ENCODE peak calls at places on chromosomes 2 and 18, in six cellular contexts. E is adrenal gland, U is sigmoid colon, S is PC-9, R is Peyer's patch, X is right lobe of liver. Y is an unnamed sample.

GRCh38 chr2:38394903-38395341 is 17.8 kb upstream of the ATL2 start:
- DNase-seq in E (no peak), U (no peak), S (peak; percentile 96), R (no peak), X (no peak), Y (peak; percentile 78)

GRCh38 chr18:55096261-55097026 is 137.2 kb upstream of the CCDC68 start:
- DNase-seq in E (peak; percentile 65), U (no peak), S (peak; percentile 37), R (peak; percentile 47), X (no peak), Y (peak; percentile 54)

GRCh38 chr2:53630001-53630606 is 137.5 kb upstream of the CHAC2 start:
- DNase-seq in E (no peak), U (no peak), S (no peak), R (no peak), X (no peak), Y (no peak)

GRCh38 chr18:55018602-55019001 is 59.3 kb upstream of the CCDC68 start:
- DNase-seq in E (no peak), U (no peak), S (peak; percentile 70), R (no peak), X (no peak), Y (peak; percentile 39)

GRCh38 chr2:176085120-176085788 is 1.5 kb upstream of the EVX2 start:
- DNase-seq in E (no peak), U (no peak), S (no peak), R (no peak), X (no peak), Y (no peak)

GRCh38 chr2:11872247-11872947 is 126.0 kb downstream of the LPIN1 start:
- DNase-seq in E (no peak), U (no peak), S (no peak), R (no peak), X (no peak), Y (no peak)

GRCh38 chr2:182406221-182406620 is 20.6 kb downstream of the PDE1A start:
- DNase-seq in E (no peak), U (no peak), S (no peak), R (no peak), X (no peak), Y (no peak)

GRCh38 chr2:63769915-63770314 is 71.8 kb upstream of the UGP2 start:
- DNase-seq in E (no peak), U (no peak), S (no peak), R (no peak), X (no peak), Y (no peak)

GRCh38 chr2:168935810-168936581 is 34.9 kb downstream of the G6PC2 start:
- DNase-seq in E (no peak), U (no peak), S (no peak), R (no peak), X (no peak), Y (no peak)

GRCh38 chr18:7577706-7578105 is 10.6 kb downstream of the PTPRM start:
- DNase-seq in E (no peak), U (no peak), S (no peak), R (no peak), X (no peak), Y (no peak)

GRCh38 chr2:23713352-23713751 is 213.6 kb downstream of the ATAD2B start:
- DNase-seq in E (no peak), U (no peak), S (no peak), R (no peak), X (no peak), Y (no peak)

GRCh38 chr18:24201699-24202687 is 63.1 kb downstream of the CABYR start:
- DNase-seq in E (no peak), U (no peak), S (no peak), R (no peak), X (no peak), Y (no peak)

GRCh38 chr18:77071711-77072292 is 60.8 kb downstream of the MBP start:
- DNase-seq in E (no peak), U (no peak), S (peak; percentile 61), R (no peak), X (no peak), Y (peak; percentile 60)

GRCh38 chr2:27807476-27807875 is 36.0 kb downstream of the MRPL33 start:
- DNase-seq in E (no peak), U (no peak), S (no peak), R (no peak), X (peak; percentile 27), Y (no peak)

GRCh38 chr2:191049728-191050639 is 36.0 kb upstream of the STAT1 start:
- DNase-seq in E (no peak), U (peak; percentile 76), S (no peak), R (no peak), X (no peak), Y (peak; percentile 78)

GRCh38 chr18:57135705-57136104 is 11.2 kb upstream of the BOD1L2 start:
- DNase-seq in E (no peak), U (no peak), S (no peak), R (no peak), X (no peak), Y (no peak)

GRCh38 chr2:66957198-66957597 is 439.9 kb upstream of the ETAA1 start:
- DNase-seq in E (no peak), U (no peak), S (no peak), R (no peak), X (no peak), Y (no peak)

GRCh38 chr18:3873698-3874495 is 423.9 kb downstream of the TGIF1 start:
- DNase-seq in E (no peak), U (no peak), S (no peak), R (no peak), X (no peak), Y (no peak)

GRCh38 chr2:225091336-225091735 is 49.1 kb upstream of the DOCK10 start:
- DNase-seq in E (no peak), U (no peak), S (peak; percentile 68), R (no peak), X (no peak), Y (peak; percentile 83)

GRCh38 chr2:236352761-236353593 is 88.8 kb upstream of the ASB18 start:
- DNase-seq in E (no peak), U (no peak), S (no peak), R (no peak), X (no peak), Y (no peak)

GRCh38 chr2:222315443-222316121 is 16.8 kb upstream of the PAX3 start:
- DNase-seq in E (no peak), U (no peak), S (no peak), R (no peak), X (no peak), Y (no peak)

GRCh38 chr2:101205521-101205998 is 47.1 kb upstream of the CNOT11 start:
- DNase-seq in E (peak; percentile 76), U (peak; percentile 81), S (peak; percentile 75), R (peak; percentile 44), X (peak; percentile 40), Y (no peak)

GRCh38 chr2:100692381-100692780 is 127.6 kb upstream of the NPAS2 start:
- DNase-seq in E (no peak), U (no peak), S (no peak), R (no peak), X (no peak), Y (no peak)

GRCh38 chr2:205477016-205477705 is 205.1 kb upstream of the NRP2 start:
- DNase-seq in E (no peak), U (no peak), S (no peak), R (no peak), X (no peak), Y (peak; percentile 29)

GRCh38 chr2:207683879-207684627 is 27.4 kb upstream of the CCNYL1 start:
- DNase-seq in E (peak; percentile 9), U (no peak), S (peak; percentile 96), R (no peak), X (no peak), Y (peak; percentile 92)

DNA sequence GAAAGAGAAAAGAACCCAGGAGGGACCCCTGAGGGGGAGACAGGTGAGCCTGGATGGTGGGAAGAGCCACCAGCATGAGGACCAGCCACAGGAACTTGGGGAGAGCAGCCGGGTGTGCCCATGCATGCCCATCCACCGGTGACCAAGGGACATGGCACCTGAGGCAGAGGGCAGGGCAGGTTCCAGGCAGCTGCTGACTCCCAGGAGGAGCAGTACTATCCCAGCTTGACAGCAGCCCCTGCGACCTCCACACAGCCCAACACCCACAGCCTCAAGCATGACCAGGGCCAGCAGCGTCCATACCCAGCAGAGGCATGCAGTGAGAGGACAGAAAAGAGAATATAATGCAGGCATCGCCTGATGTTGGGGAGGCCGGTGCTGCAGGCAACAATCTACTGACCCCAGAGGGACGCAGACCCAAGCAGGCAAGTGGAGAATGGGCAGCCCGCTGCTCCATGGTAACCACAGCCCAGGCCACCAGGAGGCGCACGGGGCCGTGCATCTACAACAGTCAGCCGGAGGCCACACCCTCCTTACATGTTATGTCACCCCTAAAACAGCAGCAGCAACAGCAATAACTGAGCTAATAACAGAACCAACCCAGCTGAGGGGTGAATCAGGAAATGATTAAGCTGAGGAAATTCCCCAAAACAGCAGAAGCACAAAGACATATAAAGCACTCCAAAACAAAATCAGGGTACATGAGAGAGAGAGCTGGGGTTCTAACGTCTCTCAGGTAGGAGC is 44.1 kb downstream of the ANKMY1 start:
- DNase-seq in E (peak; percentile 83), U (peak; percentile 85), S (peak; percentile 71), R (peak; percentile 88), X (peak; percentile 77), Y (peak; percentile 31)
- TF ChIP-seq CTCF in E (peak; percentile 92), U (peak; percentile 76), S (peak; percentile 93), R (peak; percentile 89), X (peak; percentile 74), Y (peak; percentile 97)

DNA sequence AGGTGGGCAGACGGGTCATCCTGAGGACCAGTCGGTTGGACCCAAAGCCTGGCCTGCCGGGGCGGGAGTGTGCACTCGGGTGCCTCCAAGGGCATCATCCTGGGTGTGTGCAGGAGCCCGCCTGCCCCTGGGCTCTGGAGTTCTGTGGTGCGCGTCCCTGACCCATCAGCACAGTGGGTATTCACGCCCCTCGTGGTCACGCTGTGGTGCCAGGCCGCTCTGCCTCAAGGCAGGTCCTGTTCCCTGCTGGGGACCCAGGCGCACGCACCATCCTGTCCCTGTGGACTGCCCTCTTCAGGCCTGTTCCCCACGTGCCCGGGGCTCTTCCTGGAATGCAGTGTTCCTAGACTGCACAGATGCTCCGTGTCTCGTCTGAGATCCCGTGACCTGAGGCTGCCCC is 14.3 kb upstream of the D2HGDH start:
- DNase-seq in E (no peak), U (no peak), S (no peak), R (no peak), X (no peak), Y (no peak)
- H3K36me3 ChIP-seq in E (peaks cover 37% of the 10 kb centered on the region), U (peaks cover 10% of the 10 kb centered on the region), S (peaks cover 8% of the 10 kb centered on the region), R (no peaks in the 10 kb centered on the region), X (peaks cover 10% of the 10 kb centered on the region), Y (peaks cover 31% of the 10 kb centered on the region)

GRCh38 chr2:13413989-13414388 is 697.3 kb downstream of the TRIB2 start:
- DNase-seq in E (no peak), U (no peak), S (no peak), R (no peak), X (no peak), Y (no peak)
- TF ChIP-seq CTCF in E (no peak), U (no peak), S (peak; percentile 23), R (no peak), X (no peak), Y (no peak)

DNA sequence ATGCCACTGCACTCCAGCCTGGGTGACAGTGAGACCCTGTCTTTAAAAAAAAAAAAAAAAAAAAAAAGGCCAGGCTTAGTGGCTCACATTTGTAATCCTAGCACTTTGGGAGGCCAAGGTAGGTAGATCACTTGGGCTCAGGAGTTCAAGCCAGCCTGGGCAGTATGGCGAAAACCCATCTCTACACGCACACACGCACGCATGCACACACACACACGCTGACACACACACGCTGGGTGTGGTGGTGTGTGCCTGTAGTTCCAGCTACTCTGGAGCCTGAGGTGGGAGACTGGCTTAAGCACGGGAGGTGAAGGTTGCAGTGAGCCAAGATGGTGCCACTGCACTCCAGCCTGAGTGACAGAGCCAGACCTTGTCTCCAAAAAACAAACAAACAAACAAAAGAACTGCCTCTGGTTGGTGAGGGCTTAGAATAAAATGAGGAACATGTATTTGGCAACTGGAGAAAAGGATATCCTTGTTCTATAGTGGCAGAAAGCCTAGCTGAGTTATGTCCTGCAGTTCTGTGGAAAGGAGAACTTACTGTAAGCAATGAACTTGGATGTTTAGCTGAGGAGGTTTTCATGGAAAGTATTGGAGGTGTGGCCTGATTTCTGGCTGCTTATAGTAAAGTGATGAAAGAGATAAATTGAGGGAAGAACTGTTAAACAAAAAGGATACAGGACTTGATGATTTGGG is 34.0 kb downstream of the HAT1 start:
- DNase-seq in E (no peak), U (no peak), S (no peak), R (no peak), X (no peak), Y (no peak)
- H3K36me3 ChIP-seq in E (no peaks in the 10 kb centered on the region), U (no peaks in the 10 kb centered on the region), S (peaks cover 9% of the 10 kb centered on the region), R (no peaks in the 10 kb centered on the region), X (no peaks in the 10 kb centered on the region), Y (no peaks in the 10 kb centered on the region)